ENCODE peak calls at places on chromosome 3, in five cellular contexts. One of them, this sample, is unnamed.

GRCh38 chr3:46065294-46065705 is 38.0 kb upstream of the XCR1 start:
- DNase-seq in mesendoderm: no peak
- DNase-seq in IMR-90: peak; percentile 8
- DNase-seq in H1: no peak
- DNase-seq in H9: no peak
- DNase-seq in this sample: no peak

GRCh38 chr3:23128655-23129054 is 74.5 kb upstream of the UBE2E2 start:
- DNase-seq in H9: no peak
- DNase-seq in H1: no peak
- DNase-seq in IMR-90: no peak
- DNase-seq in mesendoderm: no peak
- DNase-seq in this sample: no peak

GRCh38 chr3:13563321-13563720 is 14.4 kb downstream of the FBLN2 start:
- DNase-seq in mesendoderm: no peak
- DNase-seq in IMR-90: no peak
- DNase-seq in H9: no peak
- DNase-seq in H1: no peak
- DNase-seq in this sample: no peak

GRCh38 chr3:139561959-139562676 is 22.6 kb upstream of the RBP1 start:
- DNase-seq in H9: peak; percentile 75
- DNase-seq in IMR-90: peak; percentile 43
- DNase-seq in mesendoderm: peak; percentile 88
- DNase-seq in H1: no peak
- DNase-seq in this sample: no peak

GRCh38 chr3:52174896-52175295 is 20.7 kb upstream of the POC1A start:
- DNase-seq in H9: no peak
- DNase-seq in IMR-90: no peak
- DNase-seq in H1: no peak
- DNase-seq in mesendoderm: no peak
- DNase-seq in this sample: no peak

GRCh38 chr3:45832691-45833090 is 9.2 kb downstream of the LZTFL1 start:
- DNase-seq in mesendoderm: peak; percentile 40
- DNase-seq in IMR-90: peak; percentile 16
- DNase-seq in H1: no peak
- DNase-seq in H9: no peak
- DNase-seq in this sample: no peak

GRCh38 chr3:152656207-152657001 is 178.5 kb upstream of the P2RY1 start:
- DNase-seq in mesendoderm: peak; percentile 90
- DNase-seq in H9: no peak
- DNase-seq in H1: no peak
- DNase-seq in IMR-90: no peak
- DNase-seq in this sample: peak; percentile 24

GRCh38 chr3:59299561-59299960 is 249.7 kb upstream of the CFAP20DC start:
- DNase-seq in H1: no peak
- DNase-seq in H9: no peak
- DNase-seq in IMR-90: no peak
- DNase-seq in mesendoderm: no peak
- DNase-seq in this sample: no peak

GRCh38 chr3:143697975-143698374 is 150.3 kb downstream of the SLC9A9 start:
- DNase-seq in mesendoderm: peak; percentile 11
- DNase-seq in IMR-90: no peak
- DNase-seq in H1: no peak
- DNase-seq in H9: no peak
- DNase-seq in this sample: no peak

GRCh38 chr3:115325539-115325938 is 178.5 kb upstream of the ZBTB20 start:
- DNase-seq in H1: no peak
- DNase-seq in mesendoderm: peak; percentile 76
- DNase-seq in IMR-90: peak; percentile 50
- DNase-seq in H9: peak; percentile 68
- DNase-seq in this sample: peak; percentile 62

GRCh38 chr3:48245136-48245535 is 4.2 kb downstream of the ZNF589 start:
- DNase-seq in mesendoderm: no peak
- DNase-seq in H1: no peak
- DNase-seq in IMR-90: no peak
- DNase-seq in H9: no peak
- DNase-seq in this sample: no peak

GRCh38 chr3:25103391-25103790 is 324.7 kb upstream of the RARB start:
- DNase-seq in H9: no peak
- DNase-seq in mesendoderm: no peak
- DNase-seq in IMR-90: no peak
- DNase-seq in H1: no peak
- DNase-seq in this sample: no peak

GRCh38 chr3:176992565-176992964 is 204.7 kb downstream of the TBL1XR1 start:
- DNase-seq in H1: no peak
- DNase-seq in IMR-90: no peak
- DNase-seq in H9: no peak
- DNase-seq in mesendoderm: no peak
- DNase-seq in this sample: no peak

GRCh38 chr3:80190051-80190450 is 422.3 kb upstream of the ROBO1 start:
- DNase-seq in H9: no peak
- DNase-seq in H1: no peak
- DNase-seq in mesendoderm: peak; percentile 50
- DNase-seq in IMR-90: peak; percentile 30
- DNase-seq in this sample: no peak

GRCh38 chr3:187955076-187955952 is 198.6 kb upstream of the LPP start:
- DNase-seq in mesendoderm: no peak
- DNase-seq in H9: no peak
- DNase-seq in H1: no peak
- DNase-seq in IMR-90: peak; percentile 93
- DNase-seq in this sample: no peak

GRCh38 chr3:115713247-115713646 is 89.9 kb downstream of the GAP43 start:
- DNase-seq in mesendoderm: no peak
- DNase-seq in H1: no peak
- DNase-seq in H9: no peak
- DNase-seq in IMR-90: peak; percentile 30
- DNase-seq in this sample: no peak

GRCh38 chr3:24508423-24508839 is 13.8 kb upstream of the THRB start:
- DNase-seq in mesendoderm: no peak
- DNase-seq in IMR-90: no peak
- DNase-seq in H9: no peak
- DNase-seq in H1: no peak
- DNase-seq in this sample: no peak

GRCh38 chr3:18012933-18013332 is 270.5 kb upstream of the TBC1D5 start:
- DNase-seq in mesendoderm: no peak
- DNase-seq in IMR-90: no peak
- DNase-seq in H9: no peak
- DNase-seq in H1: no peak
- DNase-seq in this sample: no peak

GRCh38 chr3:156553705-156554356 is 1.1 kb downstream of the SSR3 start:
- DNase-seq in H1: no peak
- DNase-seq in H9: no peak
- DNase-seq in mesendoderm: peak; percentile 60
- DNase-seq in IMR-90: peak; percentile 84
- DNase-seq in this sample: no peak

DNA sequence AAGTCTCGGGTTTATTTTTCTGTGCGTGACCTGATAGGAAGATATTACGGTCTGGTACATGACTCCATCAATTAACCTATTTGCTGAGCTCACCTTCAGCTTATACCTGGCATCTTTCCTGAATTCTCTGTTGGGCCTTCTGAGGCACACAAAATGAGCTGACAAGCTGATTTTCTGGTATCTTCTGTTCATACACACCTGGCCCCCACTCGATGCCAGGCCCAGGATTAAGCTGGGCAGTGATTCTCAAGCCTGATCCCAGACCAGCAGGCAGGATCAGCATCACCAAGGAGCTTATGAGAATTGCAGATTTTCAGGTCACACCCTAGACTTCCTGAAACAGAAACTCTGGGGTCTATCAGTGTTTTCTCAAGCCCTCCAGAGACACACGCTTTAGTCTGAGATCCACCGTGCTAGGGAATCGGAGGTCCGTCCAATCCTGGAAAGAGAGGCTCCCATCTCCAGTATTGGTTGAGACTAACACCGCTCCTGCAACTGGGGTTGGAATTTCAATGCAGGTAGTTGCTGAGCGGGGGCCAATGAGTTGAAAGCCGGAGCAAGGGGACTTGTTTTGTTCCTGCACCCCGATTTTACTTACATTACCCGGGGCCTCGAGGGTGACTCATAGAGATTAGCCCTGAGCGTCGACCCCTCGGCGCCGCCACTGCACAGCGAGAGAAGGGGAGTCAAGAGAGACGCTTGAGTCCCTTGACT is 625 bp upstream of the EIF1B start:
- DNase-seq in mesendoderm: no peak
- DNase-seq in H1: no peak
- DNase-seq in H9: no peak
- DNase-seq in IMR-90: no peak
- DNase-seq in this sample: no peak
- H2BK15ac ChIP-seq in mesendoderm: no peak overlapping the region
- H2BK15ac ChIP-seq in H1: no peak overlapping the region
- H2BK15ac ChIP-seq in H9: no peak overlapping the region
- H2BK15ac ChIP-seq in IMR-90: no peak overlapping the region
- H2BK15ac ChIP-seq in this sample: peak overlapping the region; percentile 72

DNA sequence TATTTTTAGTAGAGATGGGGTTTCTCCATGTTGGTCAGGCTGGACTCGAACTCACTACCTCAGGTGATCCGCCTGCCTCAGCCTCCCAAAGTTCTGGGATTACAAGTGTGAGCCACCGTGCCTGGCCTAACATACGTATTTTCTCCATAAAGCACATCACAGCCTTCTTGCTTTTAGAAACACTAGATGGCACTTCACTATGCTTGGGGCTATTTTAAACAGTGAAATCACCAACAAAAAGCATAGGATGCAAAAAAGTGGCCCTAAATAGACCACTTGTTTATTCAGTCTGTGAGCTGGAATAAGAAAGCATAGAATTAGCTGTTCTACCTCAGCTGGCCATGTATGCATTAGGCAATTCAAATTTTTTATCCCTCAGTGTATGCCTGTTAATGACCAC is 46.0 kb downstream of the PRICKLE2 start:
- DNase-seq in IMR-90: no peak
- DNase-seq in mesendoderm: no peak
- DNase-seq in H9: no peak
- DNase-seq in H1: no peak
- DNase-seq in this sample: no peak
- H3K27ac ChIP-seq in IMR-90: peak overlapping the region; percentile 55
- H3K27ac ChIP-seq in mesendoderm: no peak overlapping the region
- H3K27ac ChIP-seq in H9: no peak overlapping the region
- H3K27ac ChIP-seq in H1: no peak overlapping the region
- H3K27ac ChIP-seq in this sample: no peak overlapping the region

DNA sequence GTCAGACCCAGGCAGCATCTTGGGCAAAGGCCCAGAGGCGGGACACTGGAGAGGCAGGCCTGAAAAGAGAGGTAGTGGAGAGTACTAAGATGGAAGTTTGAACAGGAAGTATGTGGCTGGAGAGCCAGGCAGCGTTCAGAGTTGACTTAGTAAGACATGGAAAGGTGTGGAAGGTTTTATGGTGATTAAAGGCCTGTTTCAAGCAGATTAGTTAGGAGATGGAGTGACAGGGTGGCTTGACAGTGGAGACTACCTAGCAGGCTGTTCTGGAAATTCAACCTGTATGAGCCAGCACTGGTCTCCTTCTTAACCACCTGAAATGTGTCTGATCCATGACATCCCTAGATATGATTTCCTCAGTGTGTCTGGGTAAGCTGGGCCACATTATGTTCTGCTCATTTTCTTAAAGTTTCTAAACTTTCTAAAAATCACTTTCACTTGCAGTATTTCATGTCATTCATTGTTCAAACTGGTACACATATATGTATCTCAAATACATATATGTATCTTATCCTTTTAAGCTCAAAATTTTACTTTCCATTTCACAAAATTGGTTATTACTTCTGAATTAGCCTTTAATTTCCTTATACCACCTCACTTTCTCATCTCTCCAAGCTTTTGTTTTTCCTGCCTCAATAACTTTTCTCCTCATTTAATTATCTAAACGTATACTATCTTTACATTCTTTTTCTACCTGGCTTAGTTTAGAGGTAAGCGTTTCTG is 43.4 kb upstream of the ARL14 start:
- DNase-seq in IMR-90: no peak
- DNase-seq in mesendoderm: no peak
- DNase-seq in H9: no peak
- DNase-seq in H1: no peak
- DNase-seq in this sample: no peak
- H2BK15ac ChIP-seq in IMR-90: no peak overlapping the region
- H2BK15ac ChIP-seq in mesendoderm: no peak overlapping the region
- H2BK15ac ChIP-seq in H9: no peak overlapping the region
- H2BK15ac ChIP-seq in H1: no peak overlapping the region
- H2BK15ac ChIP-seq in this sample: no peak overlapping the region

GRCh38 chr3:21398461-21398860 is 352.5 kb downstream of the ZNF385D start:
- DNase-seq in IMR-90: no peak
- DNase-seq in H1: no peak
- DNase-seq in mesendoderm: no peak
- DNase-seq in H9: no peak
- DNase-seq in this sample: no peak

GRCh38 chr3:21390136-21390535 is 360.9 kb downstream of the ZNF385D start:
- DNase-seq in H9: no peak
- DNase-seq in H1: no peak
- DNase-seq in mesendoderm: no peak
- DNase-seq in IMR-90: peak; percentile 7
- DNase-seq in this sample: no peak

GRCh38 chr3:21390856-21391255 is 360.2 kb downstream of the ZNF385D start:
- DNase-seq in H1: no peak
- DNase-seq in mesendoderm: peak; percentile 50
- DNase-seq in H9: no peak
- DNase-seq in IMR-90: no peak
- DNase-seq in this sample: no peak

GRCh38 chr3:21393684-21394307 is 357.2 kb downstream of the ZNF385D start:
- DNase-seq in mesendoderm: no peak
- DNase-seq in IMR-90: no peak
- DNase-seq in H1: no peak
- DNase-seq in H9: no peak
- DNase-seq in this sample: no peak

DNA sequence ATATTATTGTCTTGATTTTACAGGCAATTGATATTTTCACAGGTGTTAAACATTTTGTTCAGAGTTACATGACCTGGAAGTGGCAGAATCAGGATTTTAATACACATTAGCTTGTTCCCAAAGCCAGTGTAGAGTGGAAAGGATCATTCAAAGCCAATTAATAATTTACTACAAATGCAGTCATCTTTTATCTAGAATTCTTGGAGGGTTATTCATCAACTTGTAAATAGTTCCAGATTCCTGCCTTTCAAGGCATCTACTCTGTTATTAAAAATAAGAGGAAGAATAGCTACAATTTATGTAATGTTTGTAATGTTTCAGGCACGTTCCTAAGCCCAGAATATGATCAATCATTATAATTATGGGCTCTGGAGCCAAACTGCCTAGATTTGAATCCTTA is 358.5 kb downstream of the ZNF385D start:
- DNase-seq in IMR-90: no peak
- DNase-seq in H1: no peak
- DNase-seq in H9: no peak
- DNase-seq in mesendoderm: no peak
- DNase-seq in this sample: no peak
- H3K27ac ChIP-seq in IMR-90: no peak overlapping the region
- H3K27ac ChIP-seq in H1: no peak overlapping the region
- H3K27ac ChIP-seq in H9: no peak overlapping the region
- H3K27ac ChIP-seq in mesendoderm: no peak overlapping the region
- H3K27ac ChIP-seq in this sample: no peak overlapping the region

This sample was measured in neuronal stem cell.